ENCODE peak calls at places on chromosomes 16 and 17, in nine cellular contexts. T is Peyer's patch, U is stomach, R is adrenal gland, D is A549, C is K562, Y is uterus, S is body of pancreas, A is HCT116. Z is an unnamed sample.

GRCh38 chr16:1077877-1078578 is 5.5 kb downstream of the SSTR5 start:
- DNase-seq in U (no peak), D (no peak), A (no peak), T (no peak), R (no peak), Y (no peak), C (no peak), S (no peak), Z (no peak)

GRCh38 chr17:30376621-30377452 is 1.9 kb upstream of the CPD start:
- DNase-seq in A (no peak), S (peak; percentile 18), C (peak; percentile 25), U (no peak), T (no peak), Y (peak; percentile 20), R (no peak), D (no peak), Z (no peak)

GRCh38 chr17:56185905-56186783 is 32.9 kb downstream of the ANKFN1 start:
- DNase-seq in Y (no peak), U (no peak), A (no peak), S (no peak), T (no peak), D (no peak), C (no peak), R (no peak), Z (no peak)

GRCh38 chr17:6995500-6996255 is at the start of gene ALOX12:
- DNase-seq in C (no peak), D (no peak), S (no peak), R (no peak), Y (peak; percentile 30), U (peak; percentile 49), A (no peak), T (no peak), Z (no peak)

GRCh38 chr16:13067648-13068047 is 166.2 kb downstream of the SHISA9 start:
- DNase-seq in A (no peak), C (no peak), T (no peak), U (no peak), R (no peak), D (no peak), Y (no peak), S (no peak), Z (no peak)

GRCh38 chr17:31696184-31696602 is 162.9 kb downstream of the COPRS start:
- DNase-seq in C (no peak), S (peak; percentile 44), Y (peak; percentile 86), D (no peak), U (peak; percentile 74), A (no peak), T (no peak), R (peak; percentile 43), Z (no peak)

GRCh38 chr17:47802341-47803022 is 19.1 kb downstream of the OSBPL7 start:
- DNase-seq in R (peak; percentile 54), D (peak; percentile 92), A (peak; percentile 68), S (peak; percentile 53), Y (no peak), T (peak; percentile 67), C (peak; percentile 65), U (peak; percentile 64), Z (no peak)

GRCh38 chr17:75504347-75505151 is 10.8 kb downstream of the CASKIN2 start:
- DNase-seq in S (peak; percentile 58), D (peak; percentile 89), U (peak; percentile 66), R (no peak), Y (no peak), T (peak; percentile 72), A (no peak), C (peak; percentile 52), Z (no peak)

GRCh38 chr16:82884320-82884898 is 257.6 kb downstream of the CDH13 start:
- DNase-seq in Y (no peak), U (no peak), T (no peak), R (no peak), A (no peak), S (no peak), C (no peak), D (no peak), Z (no peak)

GRCh38 chr17:17964710-17965109 is 7.5 kb downstream of the TOM1L2 start:
- DNase-seq in R (peak; percentile 72), T (no peak), C (peak; percentile 12), D (no peak), S (no peak), A (no peak), U (no peak), Y (no peak), Z (no peak)

GRCh38 chr17:39621523-39622379 is 5.0 kb upstream of the PPP1R1B start:
- DNase-seq in U (peak; percentile 92), S (peak; percentile 89), Y (peak; percentile 89), A (no peak), R (peak; percentile 90), T (peak; percentile 92), D (peak; percentile 94), C (peak; percentile 88), Z (peak; percentile 55)

GRCh38 chr16:73053379-73054130 is 5.6 kb upstream of the ZFHX3 start:
- DNase-seq in C (no peak), T (no peak), Y (no peak), U (no peak), R (no peak), A (peak; percentile 55), D (peak; percentile 78), S (no peak), Z (no peak)

GRCh38 chr17:69327060-69327831 is at the start of gene ABCA5:
- DNase-seq in S (peak; percentile 93), Y (peak; percentile 82), R (peak; percentile 93), C (peak; percentile 92), U (peak; percentile 95), T (peak; percentile 94), A (peak; percentile 89), D (peak; percentile 93), Z (peak; percentile 62)
- TF ChIP-seq POLR2A in S (peak; percentile 94), Y (peak; percentile 89), R (peak; percentile 88), C (no peak), U (no peak), T (peak; percentile 95), A (peak; percentile 68), D (peak; percentile 90), Z (peak; percentile 96)

DNA sequence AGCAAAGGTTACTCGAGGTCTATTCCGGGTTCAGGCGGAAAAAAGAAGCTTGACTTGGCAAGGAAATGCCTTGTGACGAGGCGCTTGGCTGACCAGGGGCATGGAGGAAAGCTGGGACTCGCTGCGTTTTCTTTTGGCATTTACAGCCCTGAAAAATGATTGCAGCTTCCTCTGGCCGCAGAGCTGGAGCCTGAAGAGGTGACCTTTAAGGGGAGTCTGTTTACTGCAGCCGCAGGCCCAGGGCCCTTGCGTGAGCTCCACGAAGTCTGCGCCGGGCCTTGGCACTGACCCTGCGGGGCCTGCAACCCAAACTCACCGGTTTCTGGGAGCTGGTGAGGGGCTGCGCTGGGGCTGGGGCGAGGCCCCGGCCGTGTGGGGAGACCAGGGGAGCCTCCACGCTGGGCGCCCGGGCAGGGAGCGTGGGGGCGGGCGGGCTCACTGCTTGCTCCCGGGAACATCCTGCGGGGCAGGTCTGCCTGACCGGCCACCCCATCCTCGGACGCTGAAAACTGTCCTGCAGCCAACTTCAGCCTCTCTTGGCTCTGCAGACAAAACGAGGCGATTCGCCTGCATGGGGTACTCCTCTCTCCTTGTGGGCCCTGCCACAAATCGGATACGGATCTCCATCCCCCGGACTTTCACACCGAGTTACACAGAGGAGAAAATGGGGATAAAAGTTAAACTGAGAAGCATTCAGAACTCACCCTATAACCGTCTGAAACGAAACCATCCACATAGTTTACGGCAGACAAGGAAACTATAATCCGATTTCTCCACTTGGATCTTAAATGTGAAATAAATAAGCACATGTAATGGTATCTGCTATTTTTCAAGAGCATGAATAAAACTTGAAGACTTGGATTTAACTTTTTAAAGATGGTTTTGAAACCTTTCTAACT is 206.3 kb upstream of the FOXF1 start:
- DNase-seq in R (peak; percentile 35), Y (peak; percentile 73), T (peak; percentile 55), A (no peak), U (no peak), D (no peak), C (no peak), S (no peak), Z (no peak)
- H3K27ac ChIP-seq in R (no peak overlapping the region), Y (peak overlapping the region; percentile 82), T (peak overlapping the region; percentile 73), A (no peak overlapping the region), U (peak overlapping the region; percentile 89), D (no peak overlapping the region), C (no peak overlapping the region), S (no peak overlapping the region), Z (peak overlapping the region; percentile 90)

DNA sequence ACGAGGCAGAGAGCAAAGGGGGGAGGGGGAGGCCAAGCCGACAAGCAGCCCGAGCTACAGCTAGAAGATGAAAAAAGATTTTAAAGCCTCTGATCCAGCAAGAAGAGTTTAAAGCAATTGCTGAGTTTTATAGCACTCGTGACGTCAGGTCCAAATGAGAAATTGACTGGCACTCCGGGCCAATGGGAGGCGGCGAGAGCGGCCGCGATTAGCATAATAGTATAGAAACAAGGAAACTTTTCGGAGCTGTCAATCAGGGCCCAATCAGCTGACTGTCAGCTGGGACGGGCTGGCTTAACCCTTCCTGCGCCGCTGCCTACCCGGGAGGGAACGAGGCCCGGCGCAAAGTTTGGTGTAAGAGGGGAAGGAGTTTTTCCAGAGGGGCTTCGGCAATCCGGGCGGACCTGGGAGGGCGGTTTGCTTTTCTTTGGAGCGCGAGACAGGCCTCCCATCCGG is at the start of gene MAF:
- DNase-seq in R (peak; percentile 98), U (peak; percentile 95), D (peak; percentile 70), S (peak; percentile 82), C (peak; percentile 43), T (peak; percentile 92), A (no peak), Y (peak; percentile 89), Z (peak; percentile 68)
- H3K4me3 ChIP-seq in R (peak within 1 kb of the TSS; percentile 95), U (peak within 1 kb of the TSS; percentile 82), D (peak within 1 kb of the TSS; percentile 49), S (peak within 1 kb of the TSS; percentile 44), C (no peak within 1 kb of the TSS), T (peak within 1 kb of the TSS; percentile 61), A (no peak within 1 kb of the TSS), Y (peak within 1 kb of the TSS; percentile 90), Z (peak within 1 kb of the TSS; percentile 85)

GRCh38 chr16:65295527-65295926 is 173.7 kb upstream of the CDH11 start:
- DNase-seq in Y (no peak), D (no peak), R (no peak), C (no peak), T (no peak), U (no peak), A (no peak), S (no peak), Z (no peak)

GRCh38 chr16:65301029-65301428 is 179.2 kb upstream of the CDH11 start:
- DNase-seq in Y (no peak), T (no peak), D (no peak), S (no peak), A (no peak), U (no peak), R (no peak), C (no peak), Z (no peak)

GRCh38 chr16:65294154-65294553 is 172.3 kb upstream of the CDH11 start:
- DNase-seq in C (no peak), T (no peak), U (no peak), D (no peak), Y (no peak), R (no peak), S (no peak), A (no peak), Z (no peak)

GRCh38 chr16:65294708-65295107 is 172.8 kb upstream of the CDH11 start:
- DNase-seq in T (no peak), D (no peak), R (peak; percentile 55), S (no peak), U (no peak), C (no peak), Y (no peak), A (no peak), Z (no peak)

DNA sequence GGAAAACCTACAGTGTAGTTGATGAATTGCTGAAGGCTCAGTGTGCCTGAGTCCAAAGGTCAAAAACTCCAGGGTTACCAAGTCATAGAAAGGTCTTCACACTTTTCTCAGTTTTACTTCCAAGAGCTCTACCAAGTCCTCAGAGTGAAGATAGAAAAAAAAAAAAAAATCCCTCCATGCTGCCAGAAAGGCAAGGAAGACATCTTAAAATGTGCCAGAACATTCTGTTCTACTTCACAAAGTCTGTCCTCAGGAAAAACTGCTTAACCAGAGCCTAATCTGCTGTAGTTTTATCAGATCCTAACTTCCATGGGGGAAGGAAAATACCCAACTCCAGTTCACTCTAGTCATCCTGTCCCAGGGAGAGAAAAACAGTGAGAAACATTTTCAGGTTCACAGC is 175.6 kb upstream of the CDH11 start:
- DNase-seq in S (no peak), A (no peak), R (no peak), D (no peak), Y (no peak), U (no peak), C (no peak), T (no peak), Z (no peak)
- TF ChIP-seq POLR2A in S (no peak), A (no peak), R (no peak), D (no peak), Y (no peak), U (no peak), C (no peak), T (no peak), Z (no peak)